ENCODE peak calls at places on chromosomes 1 and 21, in six cellular contexts. W, C, A, J, T and L are unnamed samples.

GRCh38 chr1:101236546-101237228 is at the start of gene S1PR1:
- DNase-seq in W (no peak), J (peak), T (no peak), C (peak), A (peak), L (peak)

GRCh38 chr1:93003981-93004380 is 42.7 kb upstream of the DIPK1A start:
- DNase-seq in C (no peak), T (no peak), W (no peak), A (no peak), J (no peak), L (no peak)

GRCh38 chr1:229410692-229411433 is 23.0 kb downstream of the ACTA1 start:
- DNase-seq in T (peak), W (peak), A (peak), J (peak), C (peak), L (no peak)

GRCh38 chr1:244653439-244654283 is 735 bp downstream of the DESI2 start:
- DNase-seq in J (peak), W (no peak), T (peak), C (peak), A (no peak), L (no peak)

GRCh38 chr1:161440312-161440894 is 64.9 kb upstream of the FCGR2A start:
- DNase-seq in A (peak), T (peak), C (peak), W (no peak), J (peak), L (peak)

GRCh38 chr1:157193702-157194391 is 55.7 kb upstream of the ETV3 start:
- DNase-seq in W (peak), C (peak), T (peak), A (peak), J (peak), L (peak)

GRCh38 chr1:148263906-148264255 is 111.8 kb upstream of the NBPF11 start:
- DNase-seq in W (no peak), C (no peak), T (no peak), J (no peak), A (no peak), L (no peak)

GRCh38 chr1:19251305-19252196 is at the start of the genes EMC1 and MRTO4:
- DNase-seq in W (no peak), T (peak), A (peak), C (peak), J (peak), L (peak)

GRCh38 chr21:14591882-14592281 is 45.8 kb upstream of the SAMSN1 start:
- DNase-seq in J (no peak), W (no peak), C (no peak), T (no peak), A (no peak), L (no peak)

GRCh38 chr1:93668951-93669350 is 12.7 kb downstream of the BCAR3 start:
- DNase-seq in A (no peak), J (no peak), W (no peak), T (no peak), C (no peak), L (no peak)

GRCh38 chr1:58815680-58816071 is 31.8 kb upstream of the JUN start:
- DNase-seq in J (peak), W (no peak), C (peak), T (peak), A (no peak), L (no peak)

GRCh38 chr1:2334883-2335534 is 56.3 kb downstream of the MORN1 start:
- DNase-seq in A (no peak), C (no peak), T (no peak), W (no peak), J (no peak), L (no peak)

GRCh38 chr1:52059326-52059725 is 3.2 kb downstream of the BTF3L4 start:
- DNase-seq in A (no peak), J (peak), W (peak), C (peak), T (no peak), L (no peak)

GRCh38 chr1:42784547-42784945 is 245 bp upstream of the TMEM269 start:
- DNase-seq in T (no peak), A (no peak), W (no peak), C (no peak), J (no peak), L (no peak)

GRCh38 chr1:159854693-159855192 is 7.7 kb downstream of the VSIG8 start:
- DNase-seq in C (peak), J (peak), T (peak), W (peak), A (peak), L (peak)

GRCh38 chr1:117646956-117647355 is 41.1 kb downstream of the TENT5C start:
- DNase-seq in A (no peak), C (no peak), W (no peak), J (no peak), T (no peak), L (no peak)

GRCh38 chr1:13728104-13728503 is 28.1 kb downstream of the PRDM2 start:
- DNase-seq in J (no peak), A (no peak), C (no peak), W (no peak), T (no peak), L (no peak)

GRCh38 chr1:21072721-21073120 is 104.0 kb downstream of the EIF4G3 start:
- DNase-seq in C (peak), J (no peak), T (no peak), W (peak), A (no peak), L (no peak)

GRCh38 chr1:51642739-51643142 is 25.8 kb downstream of the OSBPL9 start:
- DNase-seq in W (peak), A (no peak), C (peak), T (no peak), J (no peak), L (no peak)

GRCh38 chr1:229148041-229148671 is 122.8 kb upstream of the RAB4A start:
- DNase-seq in A (peak), C (no peak), T (peak), J (no peak), W (no peak), L (no peak)

GRCh38 chr21:45556645-45557601 is 14.7 kb upstream of the SLC19A1 start:
- DNase-seq in T (no peak), W (no peak), C (no peak), A (no peak), J (no peak), L (peak)

GRCh38 chr1:218983433-218983832 is 190.2 kb upstream of the LYPLAL1 start:
- DNase-seq in W (no peak), J (no peak), T (no peak), C (no peak), A (no peak), L (peak)

GRCh38 chr1:94543003-94543402 is 1.4 kb upstream of the F3 start:
- DNase-seq in C (peak), W (no peak), A (no peak), T (no peak), J (no peak), L (no peak)

GRCh38 chr21:14120091-14120734 is 90.5 kb downstream of the LIPI start:
- DNase-seq in W (no peak), T (peak), C (peak), J (peak), A (peak), L (no peak)

GRCh38 chr1:64550946-64551345 is 81.0 kb downstream of the CACHD1 start:
- DNase-seq in A (no peak), J (no peak), T (no peak), W (no peak), C (peak), L (no peak)

GRCh38 chr1:53585116-53585515 is 125.9 kb downstream of the DMRTB1 start:
- DNase-seq in C (no peak), W (no peak), J (no peak), T (no peak), A (no peak), L (no peak)

GRCh38 chr1:53639251-53639721 is 99.7 kb downstream of the GLIS1 start:
- DNase-seq in W (peak), T (peak), A (no peak), C (no peak), J (peak), L (peak)

GRCh38 chr1:202252271-202252670 is 58.7 kb downstream of the LGR6 start:
- DNase-seq in T (no peak), W (no peak), C (no peak), A (no peak), J (no peak), L (peak)

GRCh38 chr1:42957880-42958487 is 684 bp downstream of the SLC2A1 start:
- DNase-seq in T (no peak), J (peak), C (peak), W (no peak), A (peak), L (no peak)

GRCh38 chr21:19731251-19731650 is 1267.0 kb upstream of the NCAM2 start:
- DNase-seq in J (no peak), W (no peak), T (no peak), C (no peak), A (no peak), L (no peak)

GRCh38 chr1:32447469-32448185 is 17.2 kb upstream of the ZBTB8B start:
- DNase-seq in C (peak), T (no peak), W (peak), A (no peak), J (no peak), L (no peak)

GRCh38 chr1:29166291-29166878 is 15.3 kb downstream of the SRSF4 start:
- DNase-seq in A (no peak), C (peak), W (no peak), T (no peak), J (no peak), L (no peak)

GRCh38 chr1:94677714-94678113 is 136.2 kb upstream of the F3 start:
- DNase-seq in A (no peak), J (no peak), W (no peak), C (no peak), T (no peak), L (no peak)

GRCh38 chr1:113255038-113255727 is 135.1 kb upstream of the MAGI3 start:
- DNase-seq in J (no peak), A (no peak), C (no peak), W (no peak), T (no peak), L (no peak)

GRCh38 chr1:38297852-38298251 is 251.3 kb upstream of the POU3F1 start:
- DNase-seq in J (no peak), C (no peak), A (no peak), W (no peak), T (no peak), L (no peak)

GRCh38 chr1:186424539-186424938 is 36.4 kb downstream of the PDC start:
- DNase-seq in A (no peak), T (no peak), C (peak), W (no peak), J (no peak), L (no peak)